ENCODE peak calls at places on chromosomes 13 and 19, in eight cellular contexts. Z is ELR; G is CD4-positive, CD25-positive, alpha-beta regulatory T cell; B is activated naive CD8-positive, alpha-beta T cell treated with anti-CD3 and anti-CD28 coated beads, Interleukin-2, amount 50 U/mL, for 24 hours; K is stimulated activated CD4-positive, alpha-beta T cell treated with anti-CD3 and anti-CD28 coated beads, Interleukin-2, amount 100 ng/mL, for 4 hours; N is stromal cell of bone marrow; Q is endothelial cell of umbilical vein; A is activated CD4-positive, CD25-positive, alpha-beta regulatory T cell treated with anti-CD3 and anti-CD28 coated beads, Interleukin-2, amount 50 U/mL, for 16 hours. J is an unnamed sample.

GRCh38 chr19:1279782-1280341 is 4.5 kb downstream of the FAM174C start:
- DNase-seq in Z (peak), G (peak), B (peak), K (peak), N (peak), Q (peak), A (no peak), J (no peak)

GRCh38 chr19:49425922-49426592 is 869 bp downstream of the GFY start:
- DNase-seq in Z (peak), G (no peak), B (peak), K (no peak), N (no peak), Q (no peak), A (no peak), J (no peak)

GRCh38 chr13:21902709-21903098 is 231.8 kb downstream of the FGF9 start:
- DNase-seq in Z (no peak), G (no peak), B (no peak), K (no peak), N (no peak), Q (no peak), A (no peak), J (no peak)

GRCh38 chr19:35592226-35592625 is 6.3 kb downstream of the PMIS2 start:
- DNase-seq in Z (peak), G (peak), B (peak), K (no peak), N (peak), Q (peak), A (no peak), J (no peak)

GRCh38 chr19:40431698-40432097 is 5.9 kb upstream of the SERTAD1 start:
- DNase-seq in Z (no peak), G (no peak), B (no peak), K (no peak), N (no peak), Q (no peak), A (no peak), J (no peak)

GRCh38 chr13:111480976-111481375 is 160.5 kb downstream of the TEX29 start:
- DNase-seq in Z (no peak), G (no peak), B (no peak), K (no peak), N (no peak), Q (no peak), A (no peak), J (no peak)

GRCh38 chr13:55263045-55263444 is 1877.7 kb upstream of the PRR20A start:
- DNase-seq in Z (no peak), G (no peak), B (no peak), K (no peak), N (no peak), Q (no peak), A (no peak), J (no peak)

GRCh38 chr13:111859361-111860105 is 207.4 kb upstream of the SOX1 start:
- DNase-seq in Z (no peak), G (no peak), B (no peak), K (no peak), N (no peak), Q (no peak), A (no peak), J (no peak)

GRCh38 chr19:53813996-53814395 is 10.1 kb downstream of the NLRP12 start:
- DNase-seq in Z (peak), G (no peak), B (no peak), K (no peak), N (peak), Q (no peak), A (no peak), J (no peak)

GRCh38 chr19:16945364-16945714 is 56.5 kb downstream of the F2RL3 start:
- DNase-seq in Z (no peak), G (no peak), B (no peak), K (no peak), N (no peak), Q (no peak), A (no peak), J (no peak)

GRCh38 chr13:39734952-39735351 is 79.5 kb downstream of the COG6 start:
- DNase-seq in Z (no peak), G (no peak), B (no peak), K (no peak), N (no peak), Q (no peak), A (no peak), J (no peak)

GRCh38 chr19:6739390-6739883 is at the start of gene TRIP10:
- DNase-seq in Z (peak), G (peak), B (peak), K (peak), N (peak), Q (peak), A (peak), J (no peak)

GRCh38 chr19:41933693-41934426 is 5.6 kb upstream of the ERFL start:
- DNase-seq in Z (no peak), G (no peak), B (no peak), K (no peak), N (no peak), Q (no peak), A (no peak), J (no peak)

GRCh38 chr13:104737713-104738112 is 1671.5 kb upstream of the SLC10A2 start:
- DNase-seq in Z (peak), G (no peak), B (no peak), K (no peak), N (no peak), Q (no peak), A (no peak), J (no peak)

GRCh38 chr19:29831041-29831548 is 19.3 kb downstream of the CCNE1 start:
- DNase-seq in Z (peak), G (peak), B (peak), K (peak), N (no peak), Q (peak), A (no peak), J (no peak)

GRCh38 chr19:3250675-3251074 is 26.2 kb downstream of the CELF5 start:
- DNase-seq in Z (peak), G (peak), B (peak), K (no peak), N (no peak), Q (no peak), A (no peak), J (no peak)

GRCh38 chr19:48395170-48395455 is 1.6 kb downstream of the GRIN2D start:
- DNase-seq in Z (no peak), G (no peak), B (no peak), K (no peak), N (no peak), Q (no peak), A (no peak), J (no peak)

GRCh38 chr19:20482721-20483120 is 82.9 kb downstream of the ZNF737 start:
- DNase-seq in Z (no peak), G (peak), B (no peak), K (no peak), N (no peak), Q (no peak), A (no peak), J (no peak)

GRCh38 chr13:39284801-39285388 is 246.6 kb downstream of the NHLRC3 start:
- DNase-seq in Z (peak), G (no peak), B (no peak), K (no peak), N (no peak), Q (no peak), A (no peak), J (no peak)

GRCh38 chr19:37975071-37975470 is 68.1 kb downstream of the SIPA1L3 start:
- DNase-seq in Z (no peak), G (no peak), B (no peak), K (no peak), N (no peak), Q (no peak), A (no peak), J (no peak)

GRCh38 chr19:35828694-35829301 is 16.2 kb upstream of the PRODH2 start:
- DNase-seq in Z (peak), G (peak), B (peak), K (no peak), N (peak), Q (peak), A (no peak), J (no peak)

GRCh38 chr19:35977446-35978222 is 17.4 kb upstream of the SDHAF1 start:
- DNase-seq in Z (peak), G (peak), B (peak), K (no peak), N (no peak), Q (no peak), A (no peak), J (no peak)

GRCh38 chr19:40609561-40610395 is 8.6 kb downstream of the LTBP4 start:
- DNase-seq in Z (peak), G (peak), B (peak), K (peak), N (peak), Q (peak), A (peak), J (no peak)

GRCh38 chr19:7673995-7674667 is 2.8 kb upstream of the MCEMP1 start:
- DNase-seq in Z (peak), G (peak), B (peak), K (no peak), N (no peak), Q (peak), A (no peak), J (no peak)

GRCh38 chr13:59447846-59448620 is 715.7 kb downstream of the DIAPH3 start:
- DNase-seq in Z (peak), G (no peak), B (no peak), K (no peak), N (no peak), Q (no peak), A (no peak), J (no peak)

GRCh38 chr19:5285955-5286354 is 54.7 kb downstream of the PTPRS start:
- DNase-seq in Z (no peak), G (no peak), B (no peak), K (no peak), N (no peak), Q (no peak), A (no peak), J (no peak)

GRCh38 chr19:51686171-51686570 is 7.0 kb upstream of the SPACA6 start:
- DNase-seq in Z (no peak), G (no peak), B (no peak), K (no peak), N (no peak), Q (no peak), A (no peak), J (no peak)

GRCh38 chr13:44876782-44877324 is 112.4 kb downstream of the NUFIP1 start:
- DNase-seq in Z (peak), G (no peak), B (peak), K (no peak), N (no peak), Q (no peak), A (no peak), J (no peak)

GRCh38 chr13:102869948-102870676 is 24.3 kb downstream of the ERCC5 start:
- DNase-seq in Z (peak), G (no peak), B (no peak), K (no peak), N (no peak), Q (no peak), A (no peak), J (no peak)